ENCODE peak calls at places on chromosomes 11 and 22, in nine cellular contexts. B, S, Q, D, E, G, O, F and I are unnamed samples.

GRCh38 chr11:66082936-66083698 is 13.0 kb downstream of the PACS1 start:
- DNase-seq in Q (peak), B (no peak), S (no peak), G (no peak), F (no peak), O (no peak), E (peak), D (peak), I (no peak)

GRCh38 chr11:60161107-60161506 is 21.8 kb downstream of the MS4A6A start:
- DNase-seq in G (no peak), Q (no peak), S (no peak), E (no peak), B (no peak), F (no peak), D (no peak), O (no peak), I (no peak)

GRCh38 chr11:62324738-62325556 is 12.3 kb upstream of the ASRGL1 start:
- DNase-seq in D (peak), F (no peak), Q (peak), B (no peak), G (no peak), O (peak), E (peak), S (no peak), I (no peak)

GRCh38 chr22:27776410-27776958 is 25.1 kb downstream of the MN1 start:
- DNase-seq in Q (no peak), F (no peak), D (no peak), B (no peak), G (no peak), E (no peak), O (no peak), S (peak), I (no peak)

GRCh38 chr11:61679893-61680621 is at the start of gene DAGLA:
- DNase-seq in B (peak), D (peak), F (peak), G (no peak), S (no peak), O (no peak), Q (peak), E (peak), I (no peak)

GRCh38 chr22:49688516-49689254 is 139.0 kb downstream of the BRD1 start:
- DNase-seq in B (no peak), G (no peak), E (no peak), Q (no peak), D (no peak), O (no peak), F (peak), S (no peak), I (no peak)

GRCh38 chr11:65448074-65448417 is 25.4 kb downstream of the NEAT1 start:
- DNase-seq in Q (no peak), E (no peak), G (no peak), B (no peak), O (no peak), S (no peak), D (no peak), F (no peak), I (no peak)

GRCh38 chr11:11757871-11758270 is 83.9 kb upstream of the USP47 start:
- DNase-seq in G (peak), B (no peak), D (no peak), E (no peak), F (no peak), Q (no peak), O (no peak), S (no peak), I (no peak)

GRCh38 chr22:40498454-40499186 is 128.2 kb downstream of the SGSM3 start:
- DNase-seq in S (no peak), B (no peak), F (no peak), Q (peak), G (peak), O (peak), E (peak), D (peak), I (no peak)

GRCh38 chr11:129346916-129347315 is 28.7 kb upstream of the BARX2 start:
- DNase-seq in B (no peak), F (no peak), D (no peak), S (no peak), E (peak), G (no peak), O (no peak), Q (no peak), I (no peak)

GRCh38 chr11:5004429-5005274 is 10.0 kb downstream of the OR51L1 start:
- DNase-seq in D (peak), F (no peak), E (peak), G (peak), O (peak), B (no peak), Q (peak), S (peak), I (peak)

GRCh38 chr11:26522912-26523610 is 49.0 kb downstream of the MUC15 start:
- DNase-seq in E (peak), G (no peak), F (no peak), S (no peak), Q (peak), D (no peak), O (peak), B (no peak), I (no peak)

GRCh38 chr11:102306817-102307814 is 10.2 kb upstream of the BIRC3 start:
- DNase-seq in O (no peak), D (no peak), G (no peak), B (no peak), E (no peak), F (no peak), S (no peak), Q (no peak), I (no peak)

GRCh38 chr11:121681536-121681935 is 228.8 kb upstream of the SORL1-AS1 start:
- DNase-seq in B (no peak), G (peak), Q (peak), F (no peak), O (peak), S (no peak), D (no peak), E (peak), I (no peak)